ENCODE peak calls at places on chromosomes 12 and 14, in six cellular contexts. One of them, this sample, is unnamed.

GRCh38 chr14:54570047-54570446 is 3.1 kb downstream of the SAMD4A start:
- DNase-seq in endothelial cell of umbilical vein: no peak
- DNase-seq in spleen: no peak
- DNase-seq in stomach: no peak
- DNase-seq in GM12878: no peak
- DNase-seq in transverse colon: no peak
- DNase-seq in this sample: no peak

GRCh38 chr12:27619308-27619707 is 76.9 kb upstream of the REP15 start:
- DNase-seq in endothelial cell of umbilical vein: peak; percentile 87
- DNase-seq in spleen: no peak
- DNase-seq in stomach: no peak
- DNase-seq in GM12878: no peak
- DNase-seq in transverse colon: no peak
- DNase-seq in this sample: no peak

GRCh38 chr14:63770187-63770807 is 42.4 kb upstream of the SGPP1 start:
- DNase-seq in endothelial cell of umbilical vein: peak; percentile 63
- DNase-seq in spleen: no peak
- DNase-seq in stomach: peak; percentile 54
- DNase-seq in GM12878: no peak
- DNase-seq in transverse colon: peak; percentile 53
- DNase-seq in this sample: no peak

GRCh38 chr12:57764662-57765002 is 2.2 kb downstream of the CYP27B1 start:
- DNase-seq in endothelial cell of umbilical vein: no peak
- DNase-seq in spleen: no peak
- DNase-seq in stomach: no peak
- DNase-seq in GM12878: no peak
- DNase-seq in transverse colon: no peak
- DNase-seq in this sample: no peak

GRCh38 chr14:66037361-66037760 is 448.8 kb upstream of the CCDC196 start:
- DNase-seq in endothelial cell of umbilical vein: no peak
- DNase-seq in spleen: no peak
- DNase-seq in stomach: no peak
- DNase-seq in GM12878: no peak
- DNase-seq in transverse colon: no peak
- DNase-seq in this sample: no peak

GRCh38 chr14:84390010-84390409 is 1139.9 kb upstream of the FLRT2 start:
- DNase-seq in endothelial cell of umbilical vein: no peak
- DNase-seq in spleen: no peak
- DNase-seq in stomach: no peak
- DNase-seq in GM12878: no peak
- DNase-seq in transverse colon: no peak
- DNase-seq in this sample: no peak

GRCh38 chr12:69555461-69555860 is 29.8 kb upstream of the CCT2 start:
- DNase-seq in endothelial cell of umbilical vein: no peak
- DNase-seq in spleen: no peak
- DNase-seq in stomach: no peak
- DNase-seq in GM12878: no peak
- DNase-seq in transverse colon: no peak
- DNase-seq in this sample: no peak

GRCh38 chr12:52168019-52168717 is 23.6 kb downstream of the KRT80 start:
- DNase-seq in endothelial cell of umbilical vein: peak; percentile 51
- DNase-seq in spleen: no peak
- DNase-seq in stomach: peak; percentile 67
- DNase-seq in GM12878: no peak
- DNase-seq in transverse colon: peak; percentile 36
- DNase-seq in this sample: no peak

GRCh38 chr14:103910262-103910935 is 17.9 kb upstream of the TDRD9 start:
- DNase-seq in endothelial cell of umbilical vein: peak; percentile 75
- DNase-seq in spleen: peak; percentile 89
- DNase-seq in stomach: peak; percentile 94
- DNase-seq in GM12878: peak; percentile 9
- DNase-seq in transverse colon: peak; percentile 89
- DNase-seq in this sample: peak; percentile 67

DNA sequence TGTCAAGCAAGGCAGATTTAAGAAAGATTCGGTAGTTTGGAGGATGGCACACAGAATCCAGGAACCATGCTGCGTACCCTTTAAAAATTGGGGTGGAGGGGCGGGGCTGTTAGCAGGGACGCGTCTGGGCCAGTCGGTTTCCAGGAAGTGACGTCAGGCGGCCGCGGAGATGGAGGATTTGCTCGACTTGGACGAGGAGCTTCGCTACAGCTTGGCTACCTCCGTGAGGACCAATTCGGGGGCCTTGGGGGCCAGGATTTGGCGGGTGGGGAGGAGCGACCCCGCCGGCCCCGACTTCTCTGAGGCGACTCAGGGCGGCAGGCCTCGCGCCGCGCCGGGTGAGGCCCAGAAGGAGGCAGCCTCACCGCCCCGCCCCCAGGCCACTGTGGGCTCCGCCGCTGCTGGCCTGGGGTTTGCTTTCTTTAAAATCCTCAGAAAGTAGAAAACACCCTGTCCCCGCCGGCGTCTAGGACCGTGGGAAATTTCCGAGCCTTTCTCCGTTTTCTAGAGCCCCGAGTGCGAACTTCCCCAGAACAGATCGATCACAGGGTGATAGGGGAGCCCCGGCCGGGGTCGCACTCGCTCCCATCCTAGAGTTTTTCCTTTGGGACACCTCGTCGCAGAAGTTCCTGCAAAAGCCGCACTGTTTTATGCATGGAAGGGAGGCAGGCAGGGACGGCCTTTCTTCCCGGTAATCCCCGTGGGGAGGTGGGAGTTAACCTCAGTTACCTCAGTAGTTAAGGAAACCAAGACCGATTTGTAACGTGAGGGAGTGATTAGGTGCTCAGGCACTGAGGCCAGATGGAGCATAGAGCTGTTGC is at the start of gene IFT43:
- DNase-seq in endothelial cell of umbilical vein: peak; percentile 83
- DNase-seq in spleen: peak; percentile 98
- DNase-seq in stomach: peak; percentile 94
- DNase-seq in GM12878: no peak
- DNase-seq in transverse colon: peak; percentile 94
- DNase-seq in this sample: peak; percentile 81
- TF ChIP-seq POLR2A in endothelial cell of umbilical vein: no peak
- TF ChIP-seq POLR2A in spleen: no peak
- TF ChIP-seq POLR2A in stomach: no peak
- TF ChIP-seq POLR2A in GM12878: peak; percentile 50
- TF ChIP-seq POLR2A in transverse colon: peak; percentile 48
- TF ChIP-seq POLR2A in this sample: no peak

GRCh38 chr12:65106948-65107347 is 14.2 kb downstream of the WIF1 start:
- DNase-seq in endothelial cell of umbilical vein: peak; percentile 9
- DNase-seq in spleen: no peak
- DNase-seq in stomach: no peak
- DNase-seq in GM12878: no peak
- DNase-seq in transverse colon: no peak
- DNase-seq in this sample: no peak
- TF ChIP-seq POLR2AphosphoS5 in endothelial cell of umbilical vein: no peak
- TF ChIP-seq POLR2AphosphoS5 in spleen: no peak
- TF ChIP-seq POLR2AphosphoS5 in stomach: no peak
- TF ChIP-seq POLR2AphosphoS5 in GM12878: no peak
- TF ChIP-seq POLR2AphosphoS5 in transverse colon: no peak
- TF ChIP-seq POLR2AphosphoS5 in this sample: no peak

GRCh38 chr14:35331605-35332516 is 39.7 kb downstream of the PSMA6 start:
- DNase-seq in endothelial cell of umbilical vein: no peak
- DNase-seq in spleen: no peak
- DNase-seq in stomach: peak; percentile 88
- DNase-seq in GM12878: no peak
- DNase-seq in transverse colon: peak; percentile 80
- DNase-seq in this sample: no peak
- TF ChIP-seq POLR2A in endothelial cell of umbilical vein: no peak
- TF ChIP-seq POLR2A in spleen: no peak
- TF ChIP-seq POLR2A in stomach: no peak
- TF ChIP-seq POLR2A in GM12878: no peak
- TF ChIP-seq POLR2A in transverse colon: peak; percentile 28
- TF ChIP-seq POLR2A in this sample: no peak

GRCh38 chr14:49114161-49114893 is 471.9 kb downstream of the RPS29 start:
- DNase-seq in endothelial cell of umbilical vein: no peak
- DNase-seq in spleen: no peak
- DNase-seq in stomach: no peak
- DNase-seq in GM12878: no peak
- DNase-seq in transverse colon: no peak
- DNase-seq in this sample: no peak
- TF ChIP-seq POLR2AphosphoS5 in endothelial cell of umbilical vein: no peak
- TF ChIP-seq POLR2AphosphoS5 in spleen: no peak
- TF ChIP-seq POLR2AphosphoS5 in stomach: no peak
- TF ChIP-seq POLR2AphosphoS5 in GM12878: no peak
- TF ChIP-seq POLR2AphosphoS5 in transverse colon: no peak
- TF ChIP-seq POLR2AphosphoS5 in this sample: no peak

GRCh38 chr14:50926851-50927386 is 17.4 kb downstream of the PYGL start:
- DNase-seq in endothelial cell of umbilical vein: peak; percentile 41
- DNase-seq in spleen: no peak
- DNase-seq in stomach: no peak
- DNase-seq in GM12878: no peak
- DNase-seq in transverse colon: no peak
- DNase-seq in this sample: no peak
- TF ChIP-seq POLR2A in endothelial cell of umbilical vein: no peak
- TF ChIP-seq POLR2A in spleen: no peak
- TF ChIP-seq POLR2A in stomach: no peak
- TF ChIP-seq POLR2A in GM12878: no peak
- TF ChIP-seq POLR2A in transverse colon: no peak
- TF ChIP-seq POLR2A in this sample: no peak

GRCh38 chr12:54937376-54937775 is 47.2 kb downstream of the TESPA1 start:
- DNase-seq in endothelial cell of umbilical vein: peak; percentile 2
- DNase-seq in spleen: no peak
- DNase-seq in stomach: no peak
- DNase-seq in GM12878: no peak
- DNase-seq in transverse colon: no peak
- DNase-seq in this sample: no peak
- TF ChIP-seq POLR2AphosphoS5 in endothelial cell of umbilical vein: no peak
- TF ChIP-seq POLR2AphosphoS5 in spleen: no peak
- TF ChIP-seq POLR2AphosphoS5 in stomach: no peak
- TF ChIP-seq POLR2AphosphoS5 in GM12878: no peak
- TF ChIP-seq POLR2AphosphoS5 in transverse colon: no peak
- TF ChIP-seq POLR2AphosphoS5 in this sample: no peak